ENCODE peak calls at places on chromosomes 7 and 10, in six cellular contexts. One of them, this sample, is unnamed.
A peak's percentile ranks its signal among the peaks of the same experiment; 100 is the strongest.

GRCh38 chr7:125316451-125316850 is 386.8 kb upstream of the POT1 start:
- DNase-seq in left cardiac atrium: no peak
- DNase-seq in brain microvascular endothelial cell: peak; percentile 22
- DNase-seq in endothelial cell of umbilical vein: peak; percentile 21
- DNase-seq in cardiac muscle cell: peak; percentile 83
- DNase-seq in neural crest cell: no peak
- DNase-seq in this sample: peak; percentile 91

GRCh38 chr7:159104188-159105030 is 40.3 kb downstream of the VIPR2 start:
- DNase-seq in left cardiac atrium: peak; percentile 54
- DNase-seq in brain microvascular endothelial cell: no peak
- DNase-seq in cardiac muscle cell: no peak
- DNase-seq in neural crest cell: no peak
- DNase-seq in endothelial cell of umbilical vein: no peak
- DNase-seq in this sample: no peak

GRCh38 chr7:120394595-120394994 is 121.6 kb downstream of the KCND2 start:
- DNase-seq in endothelial cell of umbilical vein: no peak
- DNase-seq in brain microvascular endothelial cell: no peak
- DNase-seq in cardiac muscle cell: no peak
- DNase-seq in neural crest cell: no peak
- DNase-seq in left cardiac atrium: no peak
- DNase-seq in this sample: no peak

GRCh38 chr7:30815016-30815854 is 44.0 kb downstream of the MINDY4 start:
- DNase-seq in brain microvascular endothelial cell: no peak
- DNase-seq in left cardiac atrium: peak; percentile 75
- DNase-seq in endothelial cell of umbilical vein: no peak
- DNase-seq in neural crest cell: no peak
- DNase-seq in cardiac muscle cell: no peak
- DNase-seq in this sample: no peak

GRCh38 chr10:86295791-86296190 is 70.8 kb downstream of the GRID1 start:
- DNase-seq in left cardiac atrium: no peak
- DNase-seq in brain microvascular endothelial cell: no peak
- DNase-seq in cardiac muscle cell: no peak
- DNase-seq in neural crest cell: no peak
- DNase-seq in endothelial cell of umbilical vein: no peak
- DNase-seq in this sample: no peak

GRCh38 chr10:11107953-11108352 is 90.3 kb downstream of the CELF2 start:
- DNase-seq in endothelial cell of umbilical vein: no peak
- DNase-seq in left cardiac atrium: no peak
- DNase-seq in cardiac muscle cell: no peak
- DNase-seq in brain microvascular endothelial cell: no peak
- DNase-seq in neural crest cell: no peak
- DNase-seq in this sample: no peak

GRCh38 chr10:55410415-55410885 is 609.4 kb upstream of the PCDH15 start:
- DNase-seq in endothelial cell of umbilical vein: peak; percentile 91
- DNase-seq in neural crest cell: peak; percentile 23
- DNase-seq in cardiac muscle cell: peak; percentile 76
- DNase-seq in brain microvascular endothelial cell: peak; percentile 4
- DNase-seq in left cardiac atrium: peak; percentile 59
- DNase-seq in this sample: peak; percentile 90

GRCh38 chr10:14571866-14572507 is 202.7 kb downstream of the FAM107B start:
- DNase-seq in cardiac muscle cell: no peak
- DNase-seq in brain microvascular endothelial cell: peak; percentile 63
- DNase-seq in endothelial cell of umbilical vein: peak; percentile 87
- DNase-seq in left cardiac atrium: peak; percentile 54
- DNase-seq in neural crest cell: no peak
- DNase-seq in this sample: no peak

GRCh38 chr10:16987129-16987670 is 142.4 kb downstream of the CUBN start:
- DNase-seq in endothelial cell of umbilical vein: peak; percentile 83
- DNase-seq in left cardiac atrium: no peak
- DNase-seq in neural crest cell: no peak
- DNase-seq in brain microvascular endothelial cell: peak; percentile 75
- DNase-seq in cardiac muscle cell: no peak
- DNase-seq in this sample: no peak

GRCh38 chr10:62047960-62048383 is 146.5 kb downstream of the ARID5B start:
- DNase-seq in left cardiac atrium: no peak
- DNase-seq in neural crest cell: no peak
- DNase-seq in brain microvascular endothelial cell: no peak
- DNase-seq in cardiac muscle cell: no peak
- DNase-seq in endothelial cell of umbilical vein: peak; percentile 42
- DNase-seq in this sample: no peak

GRCh38 chr10:95415631-95416031 is 124.8 kb upstream of the PDLIM1 start:
- DNase-seq in cardiac muscle cell: no peak
- DNase-seq in brain microvascular endothelial cell: no peak
- DNase-seq in left cardiac atrium: no peak
- DNase-seq in neural crest cell: no peak
- DNase-seq in endothelial cell of umbilical vein: no peak
- DNase-seq in this sample: peak; percentile 19

GRCh38 chr10:110820321-110820814 is 51.4 kb upstream of the PDCD4 start:
- DNase-seq in left cardiac atrium: peak; percentile 59
- DNase-seq in brain microvascular endothelial cell: no peak
- DNase-seq in neural crest cell: no peak
- DNase-seq in endothelial cell of umbilical vein: peak; percentile 32
- DNase-seq in cardiac muscle cell: peak; percentile 64
- DNase-seq in this sample: no peak

GRCh38 chr7:155807013-155807804 is 5.1 kb downstream of the SHH start:
- DNase-seq in endothelial cell of umbilical vein: no peak
- DNase-seq in left cardiac atrium: no peak
- DNase-seq in cardiac muscle cell: no peak
- DNase-seq in neural crest cell: no peak
- DNase-seq in brain microvascular endothelial cell: no peak
- DNase-seq in this sample: no peak

GRCh38 chr10:68516766-68517165 is 10.6 kb downstream of the SLC25A16 start:
- DNase-seq in left cardiac atrium: no peak
- DNase-seq in neural crest cell: no peak
- DNase-seq in brain microvascular endothelial cell: peak; percentile 5
- DNase-seq in endothelial cell of umbilical vein: no peak
- DNase-seq in cardiac muscle cell: no peak
- DNase-seq in this sample: no peak

GRCh38 chr10:44935201-44935960 is 24.2 kb upstream of the RASSF4 start:
- DNase-seq in left cardiac atrium: peak; percentile 64
- DNase-seq in endothelial cell of umbilical vein: peak; percentile 38
- DNase-seq in cardiac muscle cell: no peak
- DNase-seq in neural crest cell: no peak
- DNase-seq in brain microvascular endothelial cell: peak; percentile 72
- DNase-seq in this sample: no peak

GRCh38 chr10:122316224-122316884 is 45.3 kb downstream of the BTBD16 start:
- DNase-seq in endothelial cell of umbilical vein: no peak
- DNase-seq in neural crest cell: no peak
- DNase-seq in brain microvascular endothelial cell: no peak
- DNase-seq in cardiac muscle cell: no peak
- DNase-seq in left cardiac atrium: no peak
- DNase-seq in this sample: no peak

GRCh38 chr10:102133373-102134195 is 744 bp downstream of the PPRC1 start:
- DNase-seq in cardiac muscle cell: peak; percentile 82
- DNase-seq in left cardiac atrium: peak; percentile 87
- DNase-seq in endothelial cell of umbilical vein: peak; percentile 72
- DNase-seq in brain microvascular endothelial cell: peak; percentile 60
- DNase-seq in neural crest cell: peak; percentile 68
- DNase-seq in this sample: peak; percentile 86

GRCh38 chr10:102644066-102644645 is at the start of gene TRIM8:
- DNase-seq in brain microvascular endothelial cell: no peak
- DNase-seq in cardiac muscle cell: peak; percentile 62
- DNase-seq in neural crest cell: peak; percentile 44
- DNase-seq in left cardiac atrium: peak; percentile 65
- DNase-seq in endothelial cell of umbilical vein: peak; percentile 41
- DNase-seq in this sample: peak; percentile 64

GRCh38 chr10:116836902-116837513 is 12.3 kb upstream of the ENO4 start:
- DNase-seq in left cardiac atrium: no peak
- DNase-seq in brain microvascular endothelial cell: no peak
- DNase-seq in neural crest cell: no peak
- DNase-seq in endothelial cell of umbilical vein: peak; percentile 44
- DNase-seq in cardiac muscle cell: no peak
- DNase-seq in this sample: peak; percentile 34

GRCh38 chr7:150336746-150337145 is 4.7 kb downstream of the RARRES2 start:
- DNase-seq in left cardiac atrium: no peak
- DNase-seq in neural crest cell: no peak
- DNase-seq in endothelial cell of umbilical vein: no peak
- DNase-seq in cardiac muscle cell: no peak
- DNase-seq in brain microvascular endothelial cell: no peak
- DNase-seq in this sample: no peak

GRCh38 chr10:49284356-49284755 is 14.6 kb upstream of the C10orf71 start:
- DNase-seq in cardiac muscle cell: no peak
- DNase-seq in brain microvascular endothelial cell: no peak
- DNase-seq in neural crest cell: no peak
- DNase-seq in endothelial cell of umbilical vein: no peak
- DNase-seq in left cardiac atrium: no peak
- DNase-seq in this sample: no peak

GRCh38 chr10:16967000-16967865 is 150.0 kb upstream of the RSU1 start:
- DNase-seq in endothelial cell of umbilical vein: peak; percentile 74
- DNase-seq in neural crest cell: no peak
- DNase-seq in brain microvascular endothelial cell: peak; percentile 46
- DNase-seq in cardiac muscle cell: no peak
- DNase-seq in left cardiac atrium: no peak
- DNase-seq in this sample: no peak

GRCh38 chr10:131822013-131822693 is 78.7 kb upstream of the PPP2R2D start:
- DNase-seq in neural crest cell: no peak
- DNase-seq in cardiac muscle cell: no peak
- DNase-seq in left cardiac atrium: no peak
- DNase-seq in endothelial cell of umbilical vein: no peak
- DNase-seq in brain microvascular endothelial cell: no peak
- DNase-seq in this sample: no peak

GRCh38 chr7:127585044-127585953 is at the start of gene GCC1:
- DNase-seq in left cardiac atrium: peak; percentile 95
- DNase-seq in endothelial cell of umbilical vein: peak; percentile 94
- DNase-seq in brain microvascular endothelial cell: peak; percentile 84
- DNase-seq in neural crest cell: peak; percentile 97
- DNase-seq in cardiac muscle cell: peak; percentile 95
- DNase-seq in this sample: peak; percentile 87

GRCh38 chr10:24645784-24646183 is 77.9 kb downstream of the ARHGAP21 start:
- DNase-seq in endothelial cell of umbilical vein: peak; percentile 76
- DNase-seq in cardiac muscle cell: no peak
- DNase-seq in brain microvascular endothelial cell: no peak
- DNase-seq in left cardiac atrium: no peak
- DNase-seq in neural crest cell: no peak
- DNase-seq in this sample: no peak

GRCh38 chr10:18539335-18539734 is 112.1 kb downstream of the NSUN6 start:
- DNase-seq in cardiac muscle cell: no peak
- DNase-seq in left cardiac atrium: no peak
- DNase-seq in brain microvascular endothelial cell: no peak
- DNase-seq in endothelial cell of umbilical vein: no peak
- DNase-seq in neural crest cell: no peak
- DNase-seq in this sample: no peak

GRCh38 chr7:31517513-31517912 is 3.6 kb downstream of the ITPRID1 start:
- DNase-seq in neural crest cell: no peak
- DNase-seq in left cardiac atrium: no peak
- DNase-seq in brain microvascular endothelial cell: no peak
- DNase-seq in endothelial cell of umbilical vein: no peak
- DNase-seq in cardiac muscle cell: no peak
- DNase-seq in this sample: no peak

GRCh38 chr10:70487824-70488223 is 9.3 kb downstream of the PALD1 start:
- DNase-seq in brain microvascular endothelial cell: no peak
- DNase-seq in neural crest cell: no peak
- DNase-seq in cardiac muscle cell: no peak
- DNase-seq in left cardiac atrium: no peak
- DNase-seq in endothelial cell of umbilical vein: no peak
- DNase-seq in this sample: no peak

GRCh38 chr10:57849726-57850357 is 417.9 kb downstream of the IPMK start:
- DNase-seq in brain microvascular endothelial cell: no peak
- DNase-seq in cardiac muscle cell: no peak
- DNase-seq in left cardiac atrium: no peak
- DNase-seq in neural crest cell: no peak
- DNase-seq in endothelial cell of umbilical vein: no peak
- DNase-seq in this sample: peak; percentile 1

This sample was measured in NCI-H82.